ENCODE peak calls at places on chromosomes 13 and 19, in nine cellular contexts. Y is adrenal gland; T is frontal cortex; H is ACHN; V is effector CD4-positive, alpha-beta T cell; L is fibroblast of the aortic adventitia; R is stimulated activated CD4-positive, alpha-beta T cell treated with anti-CD3 and anti-CD28 coated beads, TNF-alpha, amount 100 ng/mL, for 4 hours; B is left ventricle myocardium inferior; Q is astrocyte. P is an unnamed sample.

GRCh38 chr13:80802946-80803345 is 462.0 kb upstream of the SPRY2 start:
- DNase-seq in Y (no peak), T (no peak), H (no peak), V (no peak), L (no peak), R (no peak), B (no peak), Q (no peak), P (no peak)

GRCh38 chr19:17966497-17967257 is at the start of gene KCNN1:
- DNase-seq in Y (no peak), T (peak), H (no peak), V (no peak), L (no peak), R (no peak), B (no peak), Q (no peak), P (no peak)

GRCh38 chr19:2815923-2816322 is 3.7 kb upstream of the ZNF554 start:
- DNase-seq in Y (no peak), T (no peak), H (no peak), V (no peak), L (no peak), R (no peak), B (no peak), Q (no peak), P (no peak)

GRCh38 chr13:102799544-102800144 is 725 bp downstream of the BIVM start:
- DNase-seq in Y (peak), T (peak), H (no peak), V (no peak), L (peak), R (peak), B (no peak), Q (peak), P (no peak)

GRCh38 chr13:94813920-94814500 is 101.7 kb upstream of the SOX21 start:
- DNase-seq in Y (no peak), T (no peak), H (no peak), V (no peak), L (no peak), R (no peak), B (no peak), Q (no peak), P (no peak)

GRCh38 chr19:48821633-48822032 is 10.8 kb upstream of the BCAT2 start:
- DNase-seq in Y (no peak), T (no peak), H (no peak), V (no peak), L (no peak), R (no peak), B (no peak), Q (no peak), P (no peak)

GRCh38 chr19:14203258-14203657 is 2.7 kb downstream of the ADGRL1 start:
- DNase-seq in Y (no peak), T (no peak), H (no peak), V (no peak), L (no peak), R (no peak), B (no peak), Q (no peak), P (no peak)

GRCh38 chr13:77507931-77508776 is 27.4 kb upstream of the SCEL start:
- DNase-seq in Y (no peak), T (no peak), H (peak), V (no peak), L (peak), R (no peak), B (no peak), Q (peak), P (peak)

GRCh38 chr19:28710278-28710677 is 502.7 kb downstream of the UQCRFS1 start:
- DNase-seq in Y (no peak), T (peak), H (peak), V (no peak), L (peak), R (no peak), B (no peak), Q (peak), P (peak)

GRCh38 chr19:17765069-17765618 is 13.9 kb downstream of the FCHO1 start:
- DNase-seq in Y (peak), T (no peak), H (no peak), V (no peak), L (no peak), R (no peak), B (peak), Q (no peak), P (peak)

GRCh38 chr19:11142528-11143171 is 12.9 kb downstream of the SPC24 start:
- DNase-seq in Y (peak), T (peak), H (peak), V (no peak), L (peak), R (no peak), B (peak), Q (peak), P (peak)

GRCh38 chr13:76225815-76226489 is 589.8 kb downstream of the LMO7 start:
- DNase-seq in Y (no peak), T (no peak), H (no peak), V (no peak), L (peak), R (no peak), B (peak), Q (peak), P (no peak)

GRCh38 chr19:15195381-15195964 is 5.3 kb downstream of the NOTCH3 start:
- DNase-seq in Y (no peak), T (peak), H (peak), V (no peak), L (peak), R (no peak), B (peak), Q (peak), P (no peak)

GRCh38 chr19:30044273-30045259 is 102.5 kb downstream of the URI1 start:
- DNase-seq in Y (no peak), T (no peak), H (no peak), V (no peak), L (no peak), R (no peak), B (no peak), Q (no peak), P (no peak)

GRCh38 chr13:31950121-31950810 is 81.3 kb upstream of the FRY start:
- DNase-seq in Y (no peak), T (no peak), H (no peak), V (no peak), L (no peak), R (no peak), B (no peak), Q (no peak), P (peak)

GRCh38 chr19:51158474-51159129 is 16.5 kb downstream of the SIGLEC7 start:
- DNase-seq in Y (no peak), T (no peak), H (peak), V (peak), L (peak), R (peak), B (peak), Q (no peak), P (peak)

GRCh38 chr19:22286151-22286810 is at the start of gene ZNF729:
- DNase-seq in Y (no peak), T (no peak), H (no peak), V (no peak), L (no peak), R (no peak), B (no peak), Q (no peak), P (no peak)

P was measured in lung microvascular endothelial cell.